ENCODE peak calls at places on chromosomes 11 and 22, in six cellular contexts. One of them, this sample, is unnamed.

GRCh38 chr11:88555018-88555828 is 217.7 kb upstream of the CTSC start:
- DNase-seq in H9: no peak
- DNase-seq in AG04450: peak; percentile 91
- DNase-seq in upper lobe of left lung: no peak
- DNase-seq in CD8-positive, alpha-beta T cell: no peak
- DNase-seq in Panc1: peak; percentile 93
- DNase-seq in this sample: no peak

GRCh38 chr11:129694538-129694937 is 121.1 kb upstream of the TMEM45B start:
- DNase-seq in H9: no peak
- DNase-seq in AG04450: no peak
- DNase-seq in upper lobe of left lung: no peak
- DNase-seq in CD8-positive, alpha-beta T cell: no peak
- DNase-seq in Panc1: no peak
- DNase-seq in this sample: no peak

GRCh38 chr22:18042685-18043084 is 18.3 kb upstream of the MICAL3 start:
- DNase-seq in H9: no peak
- DNase-seq in AG04450: no peak
- DNase-seq in upper lobe of left lung: no peak
- DNase-seq in CD8-positive, alpha-beta T cell: no peak
- DNase-seq in Panc1: no peak
- DNase-seq in this sample: no peak

GRCh38 chr11:100684101-100685065 is 2.7 kb upstream of the ARHGAP42 start:
- DNase-seq in H9: no peak
- DNase-seq in AG04450: no peak
- DNase-seq in upper lobe of left lung: no peak
- DNase-seq in CD8-positive, alpha-beta T cell: no peak
- DNase-seq in Panc1: peak; percentile 67
- DNase-seq in this sample: no peak

GRCh38 chr11:2409701-2410468 is 9.3 kb downstream of the TSSC4 start:
- DNase-seq in H9: no peak
- DNase-seq in AG04450: no peak
- DNase-seq in upper lobe of left lung: peak; percentile 70
- DNase-seq in CD8-positive, alpha-beta T cell: no peak
- DNase-seq in Panc1: no peak
- DNase-seq in this sample: no peak

GRCh38 chr11:66338276-66339162 is 2.3 kb upstream of the RIN1 start:
- DNase-seq in H9: no peak
- DNase-seq in AG04450: no peak
- DNase-seq in upper lobe of left lung: peak; percentile 54
- DNase-seq in CD8-positive, alpha-beta T cell: no peak
- DNase-seq in Panc1: no peak
- DNase-seq in this sample: no peak

GRCh38 chr22:31062566-31063230 is 18.4 kb upstream of the SMTN start:
- DNase-seq in H9: no peak
- DNase-seq in AG04450: no peak
- DNase-seq in upper lobe of left lung: no peak
- DNase-seq in CD8-positive, alpha-beta T cell: no peak
- DNase-seq in Panc1: no peak
- DNase-seq in this sample: no peak

GRCh38 chr11:75100314-75100713 is 3.6 kb upstream of the OR2AT4 start:
- DNase-seq in H9: no peak
- DNase-seq in AG04450: peak; percentile 10
- DNase-seq in upper lobe of left lung: no peak
- DNase-seq in CD8-positive, alpha-beta T cell: no peak
- DNase-seq in Panc1: no peak
- DNase-seq in this sample: peak; percentile 7

GRCh38 chr11:114087028-114087427 is 27.5 kb downstream of the ZBTB16 start:
- DNase-seq in H9: no peak
- DNase-seq in AG04450: no peak
- DNase-seq in upper lobe of left lung: no peak
- DNase-seq in CD8-positive, alpha-beta T cell: no peak
- DNase-seq in Panc1: no peak
- DNase-seq in this sample: no peak

GRCh38 chr11:57460017-57460755 is at the start of gene RTN4RL2:
- DNase-seq in H9: peak; percentile 80
- DNase-seq in AG04450: no peak
- DNase-seq in upper lobe of left lung: peak; percentile 91
- DNase-seq in CD8-positive, alpha-beta T cell: no peak
- DNase-seq in Panc1: no peak
- DNase-seq in this sample: peak; percentile 72

GRCh38 chr11:108914981-108915380 is 250.1 kb downstream of the DDX10 start:
- DNase-seq in H9: no peak
- DNase-seq in AG04450: no peak
- DNase-seq in upper lobe of left lung: no peak
- DNase-seq in CD8-positive, alpha-beta T cell: no peak
- DNase-seq in Panc1: no peak
- DNase-seq in this sample: no peak

GRCh38 chr22:38230108-38230825 is 28.5 kb downstream of the MAFF start:
- DNase-seq in H9: peak; percentile 70
- DNase-seq in AG04450: no peak
- DNase-seq in upper lobe of left lung: peak; percentile 62
- DNase-seq in CD8-positive, alpha-beta T cell: peak; percentile 39
- DNase-seq in Panc1: no peak
- DNase-seq in this sample: no peak

GRCh38 chr11:64303109-64304031 is 2.0 kb upstream of the ESRRA start:
- DNase-seq in H9: no peak
- DNase-seq in AG04450: no peak
- DNase-seq in upper lobe of left lung: no peak
- DNase-seq in CD8-positive, alpha-beta T cell: no peak
- DNase-seq in Panc1: no peak
- DNase-seq in this sample: no peak
- H3K27ac ChIP-seq in H9: no peak overlapping the region
- H3K27ac ChIP-seq in AG04450: no peak overlapping the region
- H3K27ac ChIP-seq in upper lobe of left lung: no peak overlapping the region
- H3K27ac ChIP-seq in CD8-positive, alpha-beta T cell: no peak overlapping the region
- H3K27ac ChIP-seq in Panc1: peak overlapping the region; percentile 95
- H3K27ac ChIP-seq in this sample: no peak overlapping the region

GRCh38 chr11:44078794-44079193 is 12.7 kb downstream of the ACCS start:
- DNase-seq in H9: no peak
- DNase-seq in AG04450: no peak
- DNase-seq in upper lobe of left lung: no peak
- DNase-seq in CD8-positive, alpha-beta T cell: no peak
- DNase-seq in Panc1: no peak
- DNase-seq in this sample: no peak

GRCh38 chr11:44082645-44083044 is 12.8 kb upstream of the EXT2 start:
- DNase-seq in H9: no peak
- DNase-seq in AG04450: no peak
- DNase-seq in upper lobe of left lung: no peak
- DNase-seq in CD8-positive, alpha-beta T cell: no peak
- DNase-seq in Panc1: no peak
- DNase-seq in this sample: no peak

GRCh38 chr11:44079376-44079775 is 13.3 kb downstream of the ACCS start:
- DNase-seq in H9: no peak
- DNase-seq in AG04450: no peak
- DNase-seq in upper lobe of left lung: no peak
- DNase-seq in CD8-positive, alpha-beta T cell: no peak
- DNase-seq in Panc1: no peak
- DNase-seq in this sample: no peak

GRCh38 chr11:44083433-44083832 is 12.0 kb upstream of the EXT2 start:
- DNase-seq in H9: no peak
- DNase-seq in AG04450: no peak
- DNase-seq in upper lobe of left lung: peak; percentile 37
- DNase-seq in CD8-positive, alpha-beta T cell: no peak
- DNase-seq in Panc1: no peak
- DNase-seq in this sample: no peak

DNA sequence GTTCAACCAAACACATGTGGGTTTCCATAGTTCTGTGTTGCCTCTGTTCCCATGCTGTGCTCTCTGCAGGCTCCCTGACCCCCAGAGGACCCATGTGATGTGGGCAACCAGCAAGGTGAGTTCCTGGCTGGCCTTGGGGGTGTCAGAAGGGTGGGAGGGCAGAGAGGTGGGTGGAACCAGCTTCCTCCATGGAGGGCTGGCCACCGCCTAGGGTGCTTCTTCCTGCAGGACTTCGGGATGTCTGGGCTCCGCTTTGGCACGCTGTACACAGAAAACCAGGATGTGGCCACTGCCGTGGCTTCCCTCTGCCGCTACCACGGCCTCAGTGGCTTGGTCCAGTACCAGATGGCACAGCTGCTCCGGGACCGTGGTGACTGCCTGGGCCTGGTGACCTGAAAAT is 14.5 kb upstream of the EXT2 start:
- DNase-seq in H9: no peak
- DNase-seq in AG04450: no peak
- DNase-seq in upper lobe of left lung: peak; percentile 48
- DNase-seq in CD8-positive, alpha-beta T cell: no peak
- DNase-seq in Panc1: no peak
- DNase-seq in this sample: no peak
- H3K27ac ChIP-seq in H9: no peak overlapping the region
- H3K27ac ChIP-seq in AG04450: no peak overlapping the region
- H3K27ac ChIP-seq in upper lobe of left lung: no peak overlapping the region
- H3K27ac ChIP-seq in CD8-positive, alpha-beta T cell: no peak overlapping the region
- H3K27ac ChIP-seq in Panc1: no peak overlapping the region
- H3K27ac ChIP-seq in this sample: no peak overlapping the region

GRCh38 chr22:27420817-27421361 is 380.7 kb downstream of the MN1 start:
- DNase-seq in H9: no peak
- DNase-seq in AG04450: peak; percentile 85
- DNase-seq in upper lobe of left lung: peak; percentile 54
- DNase-seq in CD8-positive, alpha-beta T cell: no peak
- DNase-seq in Panc1: no peak
- DNase-seq in this sample: no peak
- H3K27ac ChIP-seq in H9: no peak overlapping the region
- H3K27ac ChIP-seq in AG04450: peak overlapping the region; percentile 80
- H3K27ac ChIP-seq in upper lobe of left lung: peak overlapping the region; percentile 11
- H3K27ac ChIP-seq in CD8-positive, alpha-beta T cell: no peak overlapping the region
- H3K27ac ChIP-seq in Panc1: peak overlapping the region; percentile 54
- H3K27ac ChIP-seq in this sample: no peak overlapping the region

DNA sequence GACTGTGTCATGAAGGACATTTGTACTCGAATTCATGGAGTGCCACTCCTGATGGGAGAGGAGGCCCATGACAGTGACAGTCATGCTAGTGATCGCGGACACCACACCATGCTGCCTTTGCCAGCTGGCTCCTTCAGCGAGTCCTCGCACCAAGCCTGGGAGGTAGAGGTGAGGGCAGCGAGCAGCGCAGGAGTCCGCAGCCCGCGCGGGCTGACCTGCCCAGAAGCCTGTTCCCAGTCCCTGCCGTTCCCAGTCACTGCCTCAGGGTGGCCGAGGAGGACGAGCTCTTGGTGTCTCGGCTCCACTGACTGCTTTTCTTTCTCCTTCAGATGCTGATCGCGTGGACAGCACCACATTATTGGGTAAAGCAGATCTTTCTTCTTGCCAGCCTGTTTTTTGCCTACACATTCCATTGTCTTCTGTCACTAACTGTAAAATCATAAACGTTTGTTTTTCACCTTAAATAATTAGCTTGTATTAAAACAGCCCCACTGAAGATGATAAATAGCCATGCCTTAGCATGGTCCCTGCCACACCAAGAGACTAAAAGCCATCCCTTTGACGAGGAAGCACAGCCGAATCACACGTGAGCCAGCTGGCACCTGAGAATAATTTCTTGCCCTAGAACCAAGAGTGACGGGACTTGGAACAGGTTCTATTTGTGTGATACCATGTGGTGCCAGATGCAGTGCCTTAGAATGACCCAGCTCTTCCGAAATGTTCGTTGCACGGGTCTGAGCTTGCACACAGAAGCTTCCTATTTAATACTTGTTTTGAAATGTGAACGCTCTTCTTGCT is 25.5 kb downstream of the FAM118A start:
- DNase-seq in H9: peak; percentile 74
- DNase-seq in AG04450: no peak
- DNase-seq in upper lobe of left lung: no peak
- DNase-seq in CD8-positive, alpha-beta T cell: no peak
- DNase-seq in Panc1: no peak
- DNase-seq in this sample: no peak
- H3K27ac ChIP-seq in H9: no peak overlapping the region
- H3K27ac ChIP-seq in AG04450: peak overlapping the region; percentile 11
- H3K27ac ChIP-seq in upper lobe of left lung: no peak overlapping the region
- H3K27ac ChIP-seq in CD8-positive, alpha-beta T cell: no peak overlapping the region
- H3K27ac ChIP-seq in Panc1: no peak overlapping the region
- H3K27ac ChIP-seq in this sample: no peak overlapping the region

GRCh38 chr11:73145986-73146575 is 4.0 kb upstream of the FCHSD2 start:
- DNase-seq in H9: no peak
- DNase-seq in AG04450: no peak
- DNase-seq in upper lobe of left lung: no peak
- DNase-seq in CD8-positive, alpha-beta T cell: no peak
- DNase-seq in Panc1: no peak
- DNase-seq in this sample: no peak

GRCh38 chr11:73141031-73141308 is 1.1 kb downstream of the FCHSD2 start:
- DNase-seq in H9: no peak
- DNase-seq in AG04450: no peak
- DNase-seq in upper lobe of left lung: peak; percentile 73
- DNase-seq in CD8-positive, alpha-beta T cell: peak; percentile 35
- DNase-seq in Panc1: no peak
- DNase-seq in this sample: no peak

GRCh38 chr11:73141309-73142127 is 600 bp downstream of the FCHSD2 start:
- DNase-seq in H9: peak; percentile 75
- DNase-seq in AG04450: no peak
- DNase-seq in upper lobe of left lung: peak; percentile 95
- DNase-seq in CD8-positive, alpha-beta T cell: peak; percentile 66
- DNase-seq in Panc1: no peak
- DNase-seq in this sample: peak; percentile 75

GRCh38 chr11:73142128-73142377 is at the start of gene FCHSD2:
- DNase-seq in H9: no peak
- DNase-seq in AG04450: no peak
- DNase-seq in upper lobe of left lung: no peak
- DNase-seq in CD8-positive, alpha-beta T cell: no peak
- DNase-seq in Panc1: no peak
- DNase-seq in this sample: no peak

DNA sequence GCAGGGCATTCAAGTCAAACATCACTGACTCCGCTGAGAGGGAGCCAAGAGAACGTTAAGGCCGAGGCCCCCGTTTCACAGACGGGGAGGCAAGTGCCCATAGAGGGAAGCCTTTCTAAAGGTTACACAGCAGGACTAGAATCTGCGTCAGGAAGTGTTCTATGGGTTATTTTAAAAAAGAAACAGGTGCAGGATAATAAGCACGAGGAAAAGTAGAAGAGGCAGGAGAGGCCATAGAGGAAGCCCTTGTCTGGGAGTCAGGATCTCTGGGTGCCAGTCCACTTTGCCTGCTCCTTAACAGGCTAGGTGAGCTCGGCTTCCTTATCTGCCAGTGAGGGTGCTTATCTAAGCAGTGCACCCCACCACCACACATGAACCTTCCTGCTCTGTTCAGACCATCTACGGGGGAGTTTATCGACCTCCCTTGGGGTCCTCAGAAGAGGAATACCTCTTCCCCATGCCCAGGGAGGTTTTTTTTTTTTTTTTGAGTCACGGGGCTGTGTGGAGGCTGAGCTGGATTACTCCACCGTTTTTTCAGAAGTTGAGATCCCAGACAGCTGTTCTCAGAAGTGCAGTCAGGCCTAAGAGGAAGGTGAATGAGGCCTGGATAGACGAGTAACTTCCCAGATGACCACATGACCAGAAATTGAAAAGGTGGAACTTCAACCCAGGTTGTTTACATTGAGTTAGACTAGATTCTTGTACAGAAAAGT is 1.2 kb upstream of the FCHSD2 start:
- DNase-seq in H9: no peak
- DNase-seq in AG04450: peak; percentile 38
- DNase-seq in upper lobe of left lung: no peak
- DNase-seq in CD8-positive, alpha-beta T cell: no peak
- DNase-seq in Panc1: no peak
- DNase-seq in this sample: peak; percentile 83
- H3K27ac ChIP-seq in H9: no peak overlapping the region
- H3K27ac ChIP-seq in AG04450: peak overlapping the region; percentile 75
- H3K27ac ChIP-seq in upper lobe of left lung: peak overlapping the region; percentile 98
- H3K27ac ChIP-seq in CD8-positive, alpha-beta T cell: peak overlapping the region; percentile 83
- H3K27ac ChIP-seq in Panc1: peak overlapping the region; percentile 89
- H3K27ac ChIP-seq in this sample: peak overlapping the region; percentile 98

GRCh38 chr11:73651252-73651651 is 4.9 kb downstream of the PLEKHB1 start:
- DNase-seq in H9: no peak
- DNase-seq in AG04450: no peak
- DNase-seq in upper lobe of left lung: no peak
- DNase-seq in CD8-positive, alpha-beta T cell: no peak
- DNase-seq in Panc1: no peak
- DNase-seq in this sample: no peak
- H3K27ac ChIP-seq in H9: no peak overlapping the region
- H3K27ac ChIP-seq in AG04450: no peak overlapping the region
- H3K27ac ChIP-seq in upper lobe of left lung: no peak overlapping the region
- H3K27ac ChIP-seq in CD8-positive, alpha-beta T cell: no peak overlapping the region
- H3K27ac ChIP-seq in Panc1: no peak overlapping the region
- H3K27ac ChIP-seq in this sample: no peak overlapping the region